ENCODE peak calls at places on chromosome 20, in six cellular contexts. One of them, this sample, is unnamed.

GRCh38 chr20:1652960-1653359 is 4.6 kb downstream of the SIRPG start:
- DNase-seq in fibroblast of mammary gland: no peak
- DNase-seq in stimulated activated CD8-positive, alpha-beta memory T cell treated with anti-CD3 and anti-CD28 coated beads, Interleukin-4, amount 100 ng/mL, for 4 hours: no peak
- DNase-seq in epithelial cell of esophagus: no peak
- DNase-seq in astrocyte: no peak
- DNase-seq in NCI-H524 treated with DMSO at 0.1 percent for 48 hours: no peak
- DNase-seq in this sample: no peak

GRCh38 chr20:9360427-9360826 is 154.0 kb upstream of the LAMP5 start:
- DNase-seq in fibroblast of mammary gland: peak
- DNase-seq in stimulated activated CD8-positive, alpha-beta memory T cell treated with anti-CD3 and anti-CD28 coated beads, Interleukin-4, amount 100 ng/mL, for 4 hours: no peak
- DNase-seq in epithelial cell of esophagus: no peak
- DNase-seq in astrocyte: no peak
- DNase-seq in NCI-H524 treated with DMSO at 0.1 percent for 48 hours: no peak
- DNase-seq in this sample: no peak

GRCh38 chr20:40953856-40954255 is 74.8 kb upstream of the TOP1 start:
- DNase-seq in fibroblast of mammary gland: peak
- DNase-seq in stimulated activated CD8-positive, alpha-beta memory T cell treated with anti-CD3 and anti-CD28 coated beads, Interleukin-4, amount 100 ng/mL, for 4 hours: no peak
- DNase-seq in epithelial cell of esophagus: no peak
- DNase-seq in astrocyte: peak
- DNase-seq in NCI-H524 treated with DMSO at 0.1 percent for 48 hours: no peak
- DNase-seq in this sample: no peak

GRCh38 chr20:33437141-33437911 is 6.2 kb downstream of the SNTA1 start:
- DNase-seq in fibroblast of mammary gland: peak
- DNase-seq in stimulated activated CD8-positive, alpha-beta memory T cell treated with anti-CD3 and anti-CD28 coated beads, Interleukin-4, amount 100 ng/mL, for 4 hours: no peak
- DNase-seq in epithelial cell of esophagus: no peak
- DNase-seq in astrocyte: no peak
- DNase-seq in NCI-H524 treated with DMSO at 0.1 percent for 48 hours: no peak
- DNase-seq in this sample: no peak

GRCh38 chr20:38536310-38536709 is 44.7 kb upstream of the ADIG start:
- DNase-seq in fibroblast of mammary gland: peak
- DNase-seq in stimulated activated CD8-positive, alpha-beta memory T cell treated with anti-CD3 and anti-CD28 coated beads, Interleukin-4, amount 100 ng/mL, for 4 hours: no peak
- DNase-seq in epithelial cell of esophagus: peak
- DNase-seq in astrocyte: no peak
- DNase-seq in NCI-H524 treated with DMSO at 0.1 percent for 48 hours: no peak
- DNase-seq in this sample: no peak

GRCh38 chr20:48769111-48769879 is 58.5 kb downstream of the PREX1 start:
- DNase-seq in fibroblast of mammary gland: peak
- DNase-seq in stimulated activated CD8-positive, alpha-beta memory T cell treated with anti-CD3 and anti-CD28 coated beads, Interleukin-4, amount 100 ng/mL, for 4 hours: peak
- DNase-seq in epithelial cell of esophagus: no peak
- DNase-seq in astrocyte: peak
- DNase-seq in NCI-H524 treated with DMSO at 0.1 percent for 48 hours: no peak
- DNase-seq in this sample: peak

GRCh38 chr20:63955281-63955845 is 853 bp downstream of the UCKL1 start:
- DNase-seq in fibroblast of mammary gland: no peak
- DNase-seq in stimulated activated CD8-positive, alpha-beta memory T cell treated with anti-CD3 and anti-CD28 coated beads, Interleukin-4, amount 100 ng/mL, for 4 hours: no peak
- DNase-seq in epithelial cell of esophagus: peak
- DNase-seq in astrocyte: no peak
- DNase-seq in NCI-H524 treated with DMSO at 0.1 percent for 48 hours: no peak
- DNase-seq in this sample: no peak

GRCh38 chr20:51135926-51136325 is 113.0 kb upstream of the KCNG1 start:
- DNase-seq in fibroblast of mammary gland: no peak
- DNase-seq in stimulated activated CD8-positive, alpha-beta memory T cell treated with anti-CD3 and anti-CD28 coated beads, Interleukin-4, amount 100 ng/mL, for 4 hours: no peak
- DNase-seq in epithelial cell of esophagus: no peak
- DNase-seq in astrocyte: no peak
- DNase-seq in NCI-H524 treated with DMSO at 0.1 percent for 48 hours: no peak
- DNase-seq in this sample: no peak

GRCh38 chr20:10674684-10675455 is 1.1 kb upstream of the JAG1 start:
- DNase-seq in fibroblast of mammary gland: peak
- DNase-seq in stimulated activated CD8-positive, alpha-beta memory T cell treated with anti-CD3 and anti-CD28 coated beads, Interleukin-4, amount 100 ng/mL, for 4 hours: no peak
- DNase-seq in epithelial cell of esophagus: peak
- DNase-seq in astrocyte: no peak
- DNase-seq in NCI-H524 treated with DMSO at 0.1 percent for 48 hours: peak
- DNase-seq in this sample: no peak

GRCh38 chr20:8601542-8601912 is 467.4 kb upstream of the PLCB4 start:
- DNase-seq in fibroblast of mammary gland: no peak
- DNase-seq in stimulated activated CD8-positive, alpha-beta memory T cell treated with anti-CD3 and anti-CD28 coated beads, Interleukin-4, amount 100 ng/mL, for 4 hours: no peak
- DNase-seq in epithelial cell of esophagus: peak
- DNase-seq in astrocyte: no peak
- DNase-seq in NCI-H524 treated with DMSO at 0.1 percent for 48 hours: no peak
- DNase-seq in this sample: no peak

GRCh38 chr20:36064661-36065426 is 89.7 kb upstream of the EPB41L1 start:
- DNase-seq in fibroblast of mammary gland: peak
- DNase-seq in stimulated activated CD8-positive, alpha-beta memory T cell treated with anti-CD3 and anti-CD28 coated beads, Interleukin-4, amount 100 ng/mL, for 4 hours: peak
- DNase-seq in epithelial cell of esophagus: peak
- DNase-seq in astrocyte: peak
- DNase-seq in NCI-H524 treated with DMSO at 0.1 percent for 48 hours: peak
- DNase-seq in this sample: peak

GRCh38 chr20:15942130-15942529 is 631.1 kb downstream of the KIF16B start:
- DNase-seq in fibroblast of mammary gland: peak
- DNase-seq in stimulated activated CD8-positive, alpha-beta memory T cell treated with anti-CD3 and anti-CD28 coated beads, Interleukin-4, amount 100 ng/mL, for 4 hours: no peak
- DNase-seq in epithelial cell of esophagus: peak
- DNase-seq in astrocyte: no peak
- DNase-seq in NCI-H524 treated with DMSO at 0.1 percent for 48 hours: no peak
- DNase-seq in this sample: no peak

GRCh38 chr20:39394461-39394860 is 432.3 kb downstream of the DHX35 start:
- DNase-seq in fibroblast of mammary gland: no peak
- DNase-seq in stimulated activated CD8-positive, alpha-beta memory T cell treated with anti-CD3 and anti-CD28 coated beads, Interleukin-4, amount 100 ng/mL, for 4 hours: no peak
- DNase-seq in epithelial cell of esophagus: no peak
- DNase-seq in astrocyte: no peak
- DNase-seq in NCI-H524 treated with DMSO at 0.1 percent for 48 hours: no peak
- DNase-seq in this sample: no peak

GRCh38 chr20:11502051-11502450 is 415.6 kb upstream of the BTBD3 start:
- DNase-seq in fibroblast of mammary gland: no peak
- DNase-seq in stimulated activated CD8-positive, alpha-beta memory T cell treated with anti-CD3 and anti-CD28 coated beads, Interleukin-4, amount 100 ng/mL, for 4 hours: no peak
- DNase-seq in epithelial cell of esophagus: no peak
- DNase-seq in astrocyte: peak
- DNase-seq in NCI-H524 treated with DMSO at 0.1 percent for 48 hours: no peak
- DNase-seq in this sample: no peak

GRCh38 chr20:64109390-64109747 is 2.0 kb upstream of the NPBWR2 start:
- DNase-seq in fibroblast of mammary gland: no peak
- DNase-seq in stimulated activated CD8-positive, alpha-beta memory T cell treated with anti-CD3 and anti-CD28 coated beads, Interleukin-4, amount 100 ng/mL, for 4 hours: no peak
- DNase-seq in epithelial cell of esophagus: no peak
- DNase-seq in astrocyte: no peak
- DNase-seq in NCI-H524 treated with DMSO at 0.1 percent for 48 hours: no peak
- DNase-seq in this sample: no peak

GRCh38 chr20:32536861-32537656 is 48.1 kb downstream of the NOL4L start:
- DNase-seq in fibroblast of mammary gland: no peak
- DNase-seq in stimulated activated CD8-positive, alpha-beta memory T cell treated with anti-CD3 and anti-CD28 coated beads, Interleukin-4, amount 100 ng/mL, for 4 hours: no peak
- DNase-seq in epithelial cell of esophagus: no peak
- DNase-seq in astrocyte: no peak
- DNase-seq in NCI-H524 treated with DMSO at 0.1 percent for 48 hours: no peak
- DNase-seq in this sample: peak

GRCh38 chr20:23061713-23062561 is 12.5 kb upstream of the THBD start:
- DNase-seq in fibroblast of mammary gland: peak
- DNase-seq in stimulated activated CD8-positive, alpha-beta memory T cell treated with anti-CD3 and anti-CD28 coated beads, Interleukin-4, amount 100 ng/mL, for 4 hours: no peak
- DNase-seq in epithelial cell of esophagus: peak
- DNase-seq in astrocyte: peak
- DNase-seq in NCI-H524 treated with DMSO at 0.1 percent for 48 hours: no peak
- DNase-seq in this sample: no peak

GRCh38 chr20:10277616-10278015 is 59.0 kb downstream of the SNAP25 start:
- DNase-seq in fibroblast of mammary gland: no peak
- DNase-seq in stimulated activated CD8-positive, alpha-beta memory T cell treated with anti-CD3 and anti-CD28 coated beads, Interleukin-4, amount 100 ng/mL, for 4 hours: no peak
- DNase-seq in epithelial cell of esophagus: no peak
- DNase-seq in astrocyte: no peak
- DNase-seq in NCI-H524 treated with DMSO at 0.1 percent for 48 hours: no peak
- DNase-seq in this sample: no peak

GRCh38 chr20:60137657-60138245 is 179.5 kb downstream of the CDH26 start:
- DNase-seq in fibroblast of mammary gland: peak
- DNase-seq in stimulated activated CD8-positive, alpha-beta memory T cell treated with anti-CD3 and anti-CD28 coated beads, Interleukin-4, amount 100 ng/mL, for 4 hours: no peak
- DNase-seq in epithelial cell of esophagus: peak
- DNase-seq in astrocyte: no peak
- DNase-seq in NCI-H524 treated with DMSO at 0.1 percent for 48 hours: no peak
- DNase-seq in this sample: no peak

GRCh38 chr20:49360242-49360968 is 82.5 kb upstream of the ZNFX1 start:
- DNase-seq in fibroblast of mammary gland: no peak
- DNase-seq in stimulated activated CD8-positive, alpha-beta memory T cell treated with anti-CD3 and anti-CD28 coated beads, Interleukin-4, amount 100 ng/mL, for 4 hours: no peak
- DNase-seq in epithelial cell of esophagus: no peak
- DNase-seq in astrocyte: no peak
- DNase-seq in NCI-H524 treated with DMSO at 0.1 percent for 48 hours: no peak
- DNase-seq in this sample: no peak

GRCh38 chr20:31707994-31708744 is 14.5 kb downstream of the BCL2L1 start:
- DNase-seq in fibroblast of mammary gland: no peak
- DNase-seq in stimulated activated CD8-positive, alpha-beta memory T cell treated with anti-CD3 and anti-CD28 coated beads, Interleukin-4, amount 100 ng/mL, for 4 hours: no peak
- DNase-seq in epithelial cell of esophagus: no peak
- DNase-seq in astrocyte: no peak
- DNase-seq in NCI-H524 treated with DMSO at 0.1 percent for 48 hours: peak
- DNase-seq in this sample: no peak

GRCh38 chr20:40628877-40629276 is 60.2 kb downstream of the MAFB start:
- DNase-seq in fibroblast of mammary gland: no peak
- DNase-seq in stimulated activated CD8-positive, alpha-beta memory T cell treated with anti-CD3 and anti-CD28 coated beads, Interleukin-4, amount 100 ng/mL, for 4 hours: no peak
- DNase-seq in epithelial cell of esophagus: peak
- DNase-seq in astrocyte: no peak
- DNase-seq in NCI-H524 treated with DMSO at 0.1 percent for 48 hours: no peak
- DNase-seq in this sample: no peak

GRCh38 chr20:9161308-9161707 is 92.4 kb downstream of the PLCB4 start:
- DNase-seq in fibroblast of mammary gland: no peak
- DNase-seq in stimulated activated CD8-positive, alpha-beta memory T cell treated with anti-CD3 and anti-CD28 coated beads, Interleukin-4, amount 100 ng/mL, for 4 hours: no peak
- DNase-seq in epithelial cell of esophagus: no peak
- DNase-seq in astrocyte: no peak
- DNase-seq in NCI-H524 treated with DMSO at 0.1 percent for 48 hours: no peak
- DNase-seq in this sample: no peak

GRCh38 chr20:23668477-23668951 is 20.3 kb downstream of the CST4 start:
- DNase-seq in fibroblast of mammary gland: peak
- DNase-seq in stimulated activated CD8-positive, alpha-beta memory T cell treated with anti-CD3 and anti-CD28 coated beads, Interleukin-4, amount 100 ng/mL, for 4 hours: no peak
- DNase-seq in epithelial cell of esophagus: peak
- DNase-seq in astrocyte: peak
- DNase-seq in NCI-H524 treated with DMSO at 0.1 percent for 48 hours: no peak
- DNase-seq in this sample: no peak

GRCh38 chr20:34473262-34473883 is 42.8 kb upstream of the DYNLRB1 start:
- DNase-seq in fibroblast of mammary gland: peak
- DNase-seq in stimulated activated CD8-positive, alpha-beta memory T cell treated with anti-CD3 and anti-CD28 coated beads, Interleukin-4, amount 100 ng/mL, for 4 hours: no peak
- DNase-seq in epithelial cell of esophagus: peak
- DNase-seq in astrocyte: peak
- DNase-seq in NCI-H524 treated with DMSO at 0.1 percent for 48 hours: peak
- DNase-seq in this sample: no peak

GRCh38 chr20:428658-429200 is 20.6 kb downstream of the RBCK1 start:
- DNase-seq in fibroblast of mammary gland: no peak
- DNase-seq in stimulated activated CD8-positive, alpha-beta memory T cell treated with anti-CD3 and anti-CD28 coated beads, Interleukin-4, amount 100 ng/mL, for 4 hours: no peak
- DNase-seq in epithelial cell of esophagus: no peak
- DNase-seq in astrocyte: no peak
- DNase-seq in NCI-H524 treated with DMSO at 0.1 percent for 48 hours: no peak
- DNase-seq in this sample: no peak

GRCh38 chr20:38060536-38060935 is 27.0 kb downstream of the RPRD1B start:
- DNase-seq in fibroblast of mammary gland: peak
- DNase-seq in stimulated activated CD8-positive, alpha-beta memory T cell treated with anti-CD3 and anti-CD28 coated beads, Interleukin-4, amount 100 ng/mL, for 4 hours: no peak
- DNase-seq in epithelial cell of esophagus: no peak
- DNase-seq in astrocyte: peak
- DNase-seq in NCI-H524 treated with DMSO at 0.1 percent for 48 hours: no peak
- DNase-seq in this sample: no peak

GRCh38 chr20:25042531-25043498 is 15.1 kb downstream of the ACSS1 start:
- DNase-seq in fibroblast of mammary gland: no peak
- DNase-seq in stimulated activated CD8-positive, alpha-beta memory T cell treated with anti-CD3 and anti-CD28 coated beads, Interleukin-4, amount 100 ng/mL, for 4 hours: no peak
- DNase-seq in epithelial cell of esophagus: no peak
- DNase-seq in astrocyte: no peak
- DNase-seq in NCI-H524 treated with DMSO at 0.1 percent for 48 hours: no peak
- DNase-seq in this sample: peak

GRCh38 chr20:6819599-6819998 is 52.1 kb downstream of the BMP2 start:
- DNase-seq in fibroblast of mammary gland: no peak
- DNase-seq in stimulated activated CD8-positive, alpha-beta memory T cell treated with anti-CD3 and anti-CD28 coated beads, Interleukin-4, amount 100 ng/mL, for 4 hours: no peak
- DNase-seq in epithelial cell of esophagus: peak
- DNase-seq in astrocyte: no peak
- DNase-seq in NCI-H524 treated with DMSO at 0.1 percent for 48 hours: no peak
- DNase-seq in this sample: no peak

GRCh38 chr20:25081065-25081729 is 744 bp downstream of the VSX1 start:
- DNase-seq in fibroblast of mammary gland: no peak
- DNase-seq in stimulated activated CD8-positive, alpha-beta memory T cell treated with anti-CD3 and anti-CD28 coated beads, Interleukin-4, amount 100 ng/mL, for 4 hours: no peak
- DNase-seq in epithelial cell of esophagus: peak
- DNase-seq in astrocyte: no peak
- DNase-seq in NCI-H524 treated with DMSO at 0.1 percent for 48 hours: peak
- DNase-seq in this sample: no peak

GRCh38 chr20:38722708-38723068 is 1.6 kb upstream of the SLC32A1 start:
- DNase-seq in fibroblast of mammary gland: no peak
- DNase-seq in stimulated activated CD8-positive, alpha-beta memory T cell treated with anti-CD3 and anti-CD28 coated beads, Interleukin-4, amount 100 ng/mL, for 4 hours: no peak
- DNase-seq in epithelial cell of esophagus: no peak
- DNase-seq in astrocyte: no peak
- DNase-seq in NCI-H524 treated with DMSO at 0.1 percent for 48 hours: no peak
- DNase-seq in this sample: no peak

GRCh38 chr20:46967647-46968046 is 73.0 kb downstream of the EYA2 start:
- DNase-seq in fibroblast of mammary gland: no peak
- DNase-seq in stimulated activated CD8-positive, alpha-beta memory T cell treated with anti-CD3 and anti-CD28 coated beads, Interleukin-4, amount 100 ng/mL, for 4 hours: no peak
- DNase-seq in epithelial cell of esophagus: no peak
- DNase-seq in astrocyte: no peak
- DNase-seq in NCI-H524 treated with DMSO at 0.1 percent for 48 hours: peak
- DNase-seq in this sample: no peak

GRCh38 chr20:61847420-61847748 is 218.3 kb downstream of the TAF4 start:
- DNase-seq in fibroblast of mammary gland: no peak
- DNase-seq in stimulated activated CD8-positive, alpha-beta memory T cell treated with anti-CD3 and anti-CD28 coated beads, Interleukin-4, amount 100 ng/mL, for 4 hours: no peak
- DNase-seq in epithelial cell of esophagus: no peak
- DNase-seq in astrocyte: no peak
- DNase-seq in NCI-H524 treated with DMSO at 0.1 percent for 48 hours: no peak
- DNase-seq in this sample: no peak

GRCh38 chr20:32793059-32793458 is 26.7 kb upstream of the MAPRE1 start:
- DNase-seq in fibroblast of mammary gland: no peak
- DNase-seq in stimulated activated CD8-positive, alpha-beta memory T cell treated with anti-CD3 and anti-CD28 coated beads, Interleukin-4, amount 100 ng/mL, for 4 hours: no peak
- DNase-seq in epithelial cell of esophagus: no peak
- DNase-seq in astrocyte: no peak
- DNase-seq in NCI-H524 treated with DMSO at 0.1 percent for 48 hours: no peak
- DNase-seq in this sample: no peak

GRCh38 chr20:50257860-50258259 is 67.2 kb downstream of the CEBPB start:
- DNase-seq in fibroblast of mammary gland: no peak
- DNase-seq in stimulated activated CD8-positive, alpha-beta memory T cell treated with anti-CD3 and anti-CD28 coated beads, Interleukin-4, amount 100 ng/mL, for 4 hours: no peak
- DNase-seq in epithelial cell of esophagus: no peak
- DNase-seq in astrocyte: no peak
- DNase-seq in NCI-H524 treated with DMSO at 0.1 percent for 48 hours: no peak
- DNase-seq in this sample: no peak

GRCh38 chr20:3687655-3688054 is 5.8 kb upstream of the ADAM33 start:
- DNase-seq in fibroblast of mammary gland: peak
- DNase-seq in stimulated activated CD8-positive, alpha-beta memory T cell treated with anti-CD3 and anti-CD28 coated beads, Interleukin-4, amount 100 ng/mL, for 4 hours: no peak
- DNase-seq in epithelial cell of esophagus: peak
- DNase-seq in astrocyte: peak
- DNase-seq in NCI-H524 treated with DMSO at 0.1 percent for 48 hours: no peak
- DNase-seq in this sample: no peak